ENCODE peak calls at places on chromosome 19, in seven cellular contexts. F is tibial nerve, O is AG04450, T is upper lobe of right lung, A is mammary epithelial cell, H is heart right ventricle, V is fibroblast of the aortic adventitia. W is an unnamed sample.

GRCh38 chr19:45539460-45539859 is 32.2 kb downstream of the VASP start:
- DNase-seq in H (no peak), T (no peak), F (no peak), A (no peak), V (peak), O (no peak), W (no peak)

GRCh38 chr19:2591537-2592291 is 110.8 kb downstream of the GNG7 start:
- DNase-seq in F (no peak), V (no peak), H (no peak), O (no peak), T (no peak), A (no peak), W (no peak)

GRCh38 chr19:50703915-50704548 is 15.6 kb downstream of the SHANK1 start:
- DNase-seq in V (no peak), F (no peak), A (no peak), O (no peak), T (no peak), H (no peak), W (no peak)

GRCh38 chr19:18832331-18833140 is 777 bp downstream of the UPF1 start:
- DNase-seq in A (peak), O (no peak), F (no peak), V (no peak), T (no peak), H (no peak), W (peak)

GRCh38 chr19:42018503-42019193 is 24.6 kb upstream of the ATP1A3 start:
- DNase-seq in V (no peak), H (no peak), O (no peak), T (no peak), A (no peak), F (no peak), W (no peak)

GRCh38 chr19:38667552-38668205 is 20.2 kb downstream of the ACTN4 start:
- DNase-seq in A (no peak), F (no peak), H (no peak), O (no peak), T (no peak), V (peak), W (no peak)

GRCh38 chr19:23913931-23914330 is 755 bp upstream of the ZNF726 start:
- DNase-seq in A (no peak), O (no peak), V (no peak), H (no peak), T (no peak), F (no peak), W (no peak)

GRCh38 chr19:3055741-3056453 is 6.4 kb downstream of the TLE5 start:
- DNase-seq in H (no peak), T (peak), O (no peak), V (no peak), F (no peak), A (peak), W (no peak)

GRCh38 chr19:19545707-19546106 is 7.6 kb downstream of the CILP2 start:
- DNase-seq in T (no peak), F (no peak), V (no peak), O (no peak), A (no peak), H (no peak), W (no peak)

GRCh38 chr19:43699506-43700367 is 16.1 kb upstream of the IRGC start:
- DNase-seq in H (peak), A (no peak), O (no peak), F (no peak), T (peak), V (peak), W (peak)

GRCh38 chr19:9941646-9942045 is 5.3 kb upstream of the OLFM2 start:
- DNase-seq in H (no peak), F (no peak), O (no peak), V (no peak), T (no peak), A (no peak), W (no peak)

GRCh38 chr19:49985926-49986325 is 25.0 kb upstream of the SIGLEC11 start:
- DNase-seq in V (no peak), O (no peak), T (no peak), A (no peak), F (no peak), H (no peak), W (no peak)

GRCh38 chr19:43306097-43306496 is 36.8 kb upstream of the PSG9 start:
- DNase-seq in V (no peak), F (no peak), O (no peak), A (no peak), T (no peak), H (no peak), W (no peak)

GRCh38 chr19:45863840-45864628 is at the start of gene FOXA3:
- DNase-seq in T (peak), A (no peak), V (no peak), H (peak), F (no peak), O (no peak), W (peak)

GRCh38 chr19:33219261-33219812 is 6.3 kb downstream of the SLC7A10 start:
- DNase-seq in A (peak), F (no peak), V (no peak), H (no peak), O (no peak), T (no peak), W (no peak)

GRCh38 chr19:44002212-44002565 is 568 bp upstream of the ZNF230 start:
- DNase-seq in V (peak), H (no peak), F (no peak), O (no peak), T (no peak), A (no peak), W (no peak)

GRCh38 chr19:15354557-15355296 is 22.4 kb upstream of the BRD4 start:
- DNase-seq in H (no peak), A (no peak), F (no peak), V (peak), T (no peak), O (no peak), W (no peak)

GRCh38 chr19:15194938-15195337 is 5.9 kb downstream of the NOTCH3 start:
- DNase-seq in T (peak), O (no peak), V (peak), H (no peak), F (no peak), A (peak), W (no peak)

GRCh38 chr19:42475366-42475765 is 32.6 kb upstream of the CXCL17 start:
- DNase-seq in O (no peak), A (no peak), T (no peak), H (no peak), V (no peak), F (no peak), W (no peak)

GRCh38 chr19:49200238-49200862 is 42.8 kb downstream of the TRPM4 start:
- DNase-seq in F (no peak), O (no peak), H (no peak), T (no peak), A (no peak), V (no peak), W (no peak)

GRCh38 chr19:52691215-52691610 is 43.6 kb downstream of the ZNF611 start:
- DNase-seq in O (no peak), A (no peak), H (peak), F (no peak), T (no peak), V (no peak), W (no peak)

GRCh38 chr19:43910884-43911283 is 24.2 kb downstream of the ZNF45 start:
- DNase-seq in H (no peak), T (no peak), F (no peak), V (no peak), O (no peak), A (no peak), W (no peak)

GRCh38 chr19:19498255-19498991 is 16.9 kb downstream of the TSSK6 start:
- DNase-seq in T (no peak), F (no peak), A (no peak), O (no peak), H (no peak), V (no peak), W (no peak)

GRCh38 chr19:58304748-58305064 is 471 bp upstream of the ERVK3-1 start:
- DNase-seq in F (no peak), O (no peak), T (no peak), A (no peak), V (no peak), H (no peak), W (no peak)

GRCh38 chr19:45952691-45953505 is 20.8 kb downstream of the NOVA2 start:
- DNase-seq in A (peak), F (no peak), V (peak), T (no peak), H (peak), O (peak), W (no peak)

GRCh38 chr19:39970424-39970673 is 616 bp upstream of the PSMC4 start:
- DNase-seq in H (no peak), O (no peak), F (no peak), T (no peak), A (no peak), V (no peak), W (no peak)

DNA sequence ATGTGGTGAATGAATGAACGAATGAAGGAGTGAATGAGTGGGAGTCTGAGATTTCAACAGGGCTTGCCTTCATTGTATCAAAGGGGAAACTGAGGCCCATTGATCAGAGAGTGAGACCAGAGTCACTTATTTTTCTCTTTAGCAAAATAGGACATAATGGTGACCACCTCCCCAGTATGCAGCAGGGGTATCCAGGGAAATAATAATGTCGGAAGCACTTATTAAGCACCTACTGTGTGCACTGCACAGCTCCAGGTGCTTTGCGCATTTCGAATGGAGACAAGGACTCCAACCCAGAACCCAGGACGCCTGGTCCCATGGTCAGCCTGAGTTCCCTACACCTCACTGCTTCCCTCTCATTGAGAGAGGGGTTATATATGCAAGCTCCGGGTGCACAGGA is 26.8 kb upstream of the SEMA6B start:
- DNase-seq in A (no peak), O (no peak), H (no peak), T (no peak), V (no peak), F (no peak), W (no peak)
- TF ChIP-seq CTCF in A (no peak), O (no peak), H (no peak), T (no peak), V (no peak), F (no peak), W (no peak)

DNA sequence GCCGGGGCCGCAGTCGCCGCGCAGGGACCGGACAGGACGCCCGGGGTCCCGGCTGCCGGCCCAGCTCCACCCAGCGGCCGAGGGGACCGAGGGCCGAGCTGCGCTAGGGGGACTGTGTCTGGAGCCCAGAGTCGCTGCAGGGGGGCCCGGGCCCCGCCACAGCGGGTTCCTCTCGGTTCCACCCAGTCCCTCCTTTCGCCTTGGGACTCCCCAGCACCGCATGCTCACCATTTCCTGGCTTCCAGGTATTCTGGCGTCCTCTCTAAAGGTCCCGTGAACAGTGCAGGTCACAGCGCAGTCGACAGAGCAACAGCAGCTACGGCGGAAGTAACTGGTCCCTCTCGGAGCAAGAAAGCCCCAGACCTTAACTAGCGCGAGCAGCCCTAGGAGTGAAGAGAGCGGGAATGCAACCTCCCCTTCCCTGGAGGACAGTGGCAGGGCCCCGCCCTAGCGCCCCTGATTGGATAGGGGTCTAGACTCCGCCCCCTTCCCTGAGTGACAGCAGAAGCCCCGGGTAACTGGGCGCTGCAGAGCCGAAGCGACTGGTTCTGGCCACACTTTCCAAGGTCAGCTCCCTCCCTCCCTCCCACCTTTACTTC is at the start of gene ZNF878:
- DNase-seq in T (peak), O (peak), F (peak), V (peak), A (peak), H (peak), W (peak)
- TF ChIP-seq CTCF in T (no peak), O (no peak), F (no peak), V (no peak), A (no peak), H (no peak), W (peak)

GRCh38 chr19:29784598-29785223 is 27.1 kb upstream of the CCNE1 start:
- DNase-seq in H (no peak), O (no peak), F (no peak), A (no peak), T (no peak), V (no peak), W (no peak)

GRCh38 chr19:29783627-29784190 is 28.1 kb upstream of the CCNE1 start:
- DNase-seq in A (no peak), H (no peak), O (no peak), F (no peak), V (no peak), T (no peak), W (no peak)

GRCh38 chr19:29789007-29789406 is 22.8 kb upstream of the CCNE1 start:
- DNase-seq in T (no peak), V (no peak), F (no peak), O (no peak), H (no peak), A (peak), W (no peak)

GRCh38 chr19:29785360-29785759 is 26.4 kb upstream of the CCNE1 start:
- DNase-seq in H (no peak), O (no peak), T (no peak), A (no peak), V (no peak), F (no peak), W (no peak)

DNA sequence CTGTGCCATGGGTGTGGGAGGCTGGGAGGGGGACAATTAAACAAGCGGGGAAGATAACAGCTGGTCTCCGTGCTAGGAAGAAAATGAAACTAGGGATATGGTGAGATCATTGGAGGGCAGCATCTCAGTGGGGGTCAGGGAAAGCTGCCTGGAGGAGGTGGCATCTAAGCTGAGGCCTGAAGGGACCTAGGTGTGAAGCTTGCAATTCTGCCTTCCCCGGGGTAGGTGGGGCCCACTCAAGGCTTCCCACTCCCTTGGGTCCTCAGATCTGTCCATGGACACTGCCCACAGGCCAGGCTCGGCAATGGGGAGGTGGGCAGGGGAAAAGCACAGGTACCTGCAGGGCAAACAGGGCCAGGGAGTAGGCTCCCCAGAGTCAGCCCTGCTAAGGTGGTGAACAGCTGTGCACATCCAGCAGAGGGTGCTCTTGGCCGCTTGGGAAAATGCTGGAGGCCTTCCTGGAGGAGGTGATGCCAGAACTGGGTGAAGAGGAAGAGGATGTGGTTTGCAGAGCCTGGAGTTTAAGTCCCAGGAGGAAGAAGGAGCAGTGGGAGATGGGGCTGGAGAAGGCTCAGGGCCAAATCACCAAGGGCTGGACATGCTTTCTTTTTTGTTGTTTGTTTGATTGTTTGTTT is 25.7 kb upstream of the CCNE1 start:
- DNase-seq in O (no peak), F (no peak), A (no peak), T (no peak), V (no peak), H (no peak), W (no peak)
- TF ChIP-seq CTCF in O (peak), F (no peak), A (no peak), T (no peak), V (no peak), H (no peak), W (peak)

GRCh38 chr19:48190288-48191284 is 20.1 kb downstream of the ZSWIM9 start:
- DNase-seq in T (no peak), H (no peak), O (peak), F (no peak), A (peak), V (no peak), W (peak)
- TF ChIP-seq CTCF in T (no peak), H (no peak), O (no peak), F (no peak), A (no peak), V (no peak), W (peak)

DNA sequence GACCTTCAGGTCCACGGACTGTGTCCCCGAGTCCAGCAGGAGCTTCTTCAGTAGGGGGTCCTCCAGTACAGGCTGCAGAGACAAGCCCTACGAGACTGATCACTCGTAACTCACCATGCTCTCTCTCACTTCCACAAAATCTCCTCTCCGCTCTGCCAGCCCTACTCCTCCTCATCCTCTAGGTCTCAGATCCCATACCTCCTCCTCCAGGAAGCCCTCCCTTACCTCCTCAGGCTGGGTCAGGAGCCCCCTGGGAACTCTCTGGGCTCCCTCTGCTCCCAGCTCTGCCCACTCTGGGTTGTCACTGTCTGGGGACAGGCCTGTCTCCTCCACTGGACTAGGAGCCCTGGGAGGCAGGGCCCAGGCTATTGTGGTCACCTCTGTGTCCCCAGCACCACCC is 23.9 kb upstream of the NAPA start:
- DNase-seq in V (no peak), O (no peak), F (no peak), H (no peak), A (no peak), T (no peak), W (no peak)
- TF ChIP-seq CTCF in V (no peak), O (no peak), F (no peak), H (no peak), A (no peak), T (no peak), W (no peak)

DNA sequence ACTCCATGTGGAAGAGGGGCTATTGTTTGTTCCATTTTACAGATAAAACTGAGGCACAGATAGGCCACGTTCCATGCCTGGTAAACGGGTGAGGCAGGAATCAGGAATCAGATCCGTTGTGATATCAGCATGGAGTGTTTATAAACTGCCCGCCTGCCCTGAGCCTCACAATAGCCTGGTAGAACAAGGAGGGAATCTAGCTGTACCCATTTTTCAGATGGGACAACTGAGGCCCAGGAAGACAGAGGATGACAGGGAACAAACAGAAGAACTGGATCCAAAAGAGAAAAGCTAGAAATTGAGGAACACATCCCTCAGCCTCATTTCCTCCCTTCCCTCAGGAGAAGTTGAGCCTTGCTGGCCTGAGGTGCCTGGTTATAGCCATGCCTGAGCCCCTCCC is 32.5 kb downstream of the CERS4 start:
- DNase-seq in V (no peak), A (no peak), O (no peak), H (no peak), F (no peak), T (no peak), W (no peak)
- TF ChIP-seq CTCF in V (no peak), A (no peak), O (no peak), H (no peak), F (no peak), T (no peak), W (no peak)

GRCh38 chr19:55677572-55678028 is 2.6 kb downstream of the EPN1 start:
- DNase-seq in V (no peak), T (no peak), H (no peak), F (no peak), A (no peak), O (no peak), W (no peak)

GRCh38 chr19:55676384-55676783 is 1.4 kb downstream of the EPN1 start:
- DNase-seq in V (peak), O (no peak), H (no peak), T (no peak), A (peak), F (no peak), W (no peak)

GRCh38 chr19:55679343-55680257 is 4.6 kb downstream of the EPN1 start:
- DNase-seq in H (no peak), A (peak), T (no peak), V (no peak), F (no peak), O (no peak), W (no peak)

GRCh38 chr19:55676889-55677505 is 2.0 kb downstream of the EPN1 start:
- DNase-seq in T (no peak), A (no peak), H (no peak), V (no peak), F (no peak), O (no peak), W (no peak)

GRCh38 chr19:55678121-55678671 is 3.2 kb downstream of the EPN1 start:
- DNase-seq in A (no peak), V (no peak), T (no peak), F (no peak), O (no peak), H (no peak), W (no peak)
- TF ChIP-seq CTCF in A (no peak), V (no peak), T (peak), F (no peak), O (no peak), H (no peak), W (no peak)